ENCODE peak calls at places on chromosomes 11 and 22, in nine cellular contexts. C, I, N, Z, V, H, X, O and G are unnamed samples.

GRCh38 chr22:22042599-22043295 is 60.2 kb upstream of the TOP3B start:
- DNase-seq in C (no peak), I (no peak), X (no peak), N (no peak), O (no peak), Z (no peak), V (no peak), H (no peak), G (no peak)

GRCh38 chr11:43268786-43269185 is 43.0 kb upstream of the API5 start:
- DNase-seq in O (no peak), I (no peak), H (no peak), V (no peak), N (no peak), Z (no peak), C (no peak), X (no peak), G (no peak)

GRCh38 chr22:38202437-38203089 is 769 bp downstream of the MAFF start:
- DNase-seq in N (peak), C (peak), I (no peak), O (peak), X (peak), H (peak), Z (peak), V (peak), G (no peak)

GRCh38 chr11:69834251-69834650 is 15.0 kb upstream of the FGF3 start:
- DNase-seq in H (no peak), Z (no peak), O (no peak), N (no peak), I (no peak), X (no peak), V (no peak), C (no peak), G (no peak)

GRCh38 chr22:21816787-21817496 is 50.5 kb downstream of the MAPK1 start:
- DNase-seq in O (peak), H (no peak), C (no peak), N (peak), V (peak), Z (no peak), I (peak), X (no peak), G (peak)

GRCh38 chr11:7667460-7667859 is 5.8 kb downstream of the CYB5R2 start:
- DNase-seq in N (no peak), C (no peak), O (no peak), H (no peak), V (no peak), I (no peak), Z (no peak), X (no peak), G (no peak)

GRCh38 chr11:128421577-128421976 is 165.8 kb downstream of the ETS1 start:
- DNase-seq in V (peak), Z (no peak), I (no peak), N (peak), O (no peak), X (no peak), C (no peak), H (no peak), G (no peak)

GRCh38 chr11:117687776-117688175 is 109.2 kb downstream of the DSCAML1 start:
- DNase-seq in V (no peak), X (no peak), N (no peak), O (no peak), H (no peak), Z (no peak), I (no peak), C (no peak), G (no peak)

GRCh38 chr11:20464566-20464965 is 77.0 kb downstream of the PRMT3 start:
- DNase-seq in N (no peak), Z (no peak), V (no peak), I (no peak), C (no peak), O (no peak), X (no peak), H (no peak), G (no peak)

GRCh38 chr22:50461979-50462540 is 12.8 kb downstream of the SBF1 start:
- DNase-seq in Z (no peak), N (no peak), O (no peak), I (no peak), C (no peak), H (no peak), X (no peak), V (no peak), G (no peak)

GRCh38 chr22:39661842-39662676 is 91.5 kb downstream of the CACNA1I start:
- DNase-seq in N (no peak), O (peak), V (no peak), Z (no peak), I (no peak), H (no peak), X (no peak), C (peak), G (no peak)

GRCh38 chr11:7050191-7050590 is 29.9 kb downstream of the NLRP14 start:
- DNase-seq in I (no peak), O (no peak), Z (no peak), H (no peak), X (no peak), C (no peak), V (no peak), N (no peak), G (no peak)

GRCh38 chr11:61148016-61148640 is 13.1 kb downstream of the VPS37C start:
- DNase-seq in H (peak), C (no peak), N (no peak), Z (no peak), V (peak), X (no peak), O (no peak), I (no peak), G (no peak)

GRCh38 chr11:20162340-20162739 is 2.1 kb upstream of the DBX1 start:
- DNase-seq in I (no peak), N (no peak), H (no peak), C (no peak), Z (no peak), X (no peak), V (no peak), O (no peak), G (no peak)

GRCh38 chr11:112558691-112559090 is 298.0 kb upstream of the PLET1 start:
- DNase-seq in X (no peak), Z (no peak), C (no peak), O (no peak), N (peak), V (peak), H (no peak), I (no peak), G (no peak)

GRCh38 chr11:132402056-132402684 is 1031.8 kb downstream of the NTM start:
- DNase-seq in O (no peak), H (no peak), C (peak), Z (no peak), I (no peak), N (peak), X (no peak), V (peak), G (no peak)

GRCh38 chr11:73478737-73479347 is 102.6 kb downstream of the RELT start:
- DNase-seq in H (no peak), Z (no peak), I (no peak), O (no peak), N (peak), C (no peak), X (no peak), V (peak), G (no peak)

GRCh38 chr11:75557649-75558494 is 4.2 kb upstream of the SERPINH1 start:
- DNase-seq in Z (no peak), X (peak), N (peak), C (peak), O (no peak), I (peak), V (peak), H (peak), G (no peak)

GRCh38 chr22:34045311-34045710 is 125.0 kb upstream of the LARGE1 start:
- DNase-seq in H (no peak), X (no peak), I (no peak), C (no peak), Z (no peak), N (no peak), V (no peak), O (no peak), G (no peak)

GRCh38 chr11:1336836-1337646 is 27.6 kb upstream of the TOLLIP start:
- DNase-seq in C (peak), Z (no peak), I (no peak), X (no peak), N (no peak), V (no peak), O (peak), H (peak), G (no peak)
- H3K4me3 ChIP-seq in C (no peak), Z (peak), I (no peak), X (peak), N (no peak), V (peak), O (peak), H (peak), G (no peak)

DNA sequence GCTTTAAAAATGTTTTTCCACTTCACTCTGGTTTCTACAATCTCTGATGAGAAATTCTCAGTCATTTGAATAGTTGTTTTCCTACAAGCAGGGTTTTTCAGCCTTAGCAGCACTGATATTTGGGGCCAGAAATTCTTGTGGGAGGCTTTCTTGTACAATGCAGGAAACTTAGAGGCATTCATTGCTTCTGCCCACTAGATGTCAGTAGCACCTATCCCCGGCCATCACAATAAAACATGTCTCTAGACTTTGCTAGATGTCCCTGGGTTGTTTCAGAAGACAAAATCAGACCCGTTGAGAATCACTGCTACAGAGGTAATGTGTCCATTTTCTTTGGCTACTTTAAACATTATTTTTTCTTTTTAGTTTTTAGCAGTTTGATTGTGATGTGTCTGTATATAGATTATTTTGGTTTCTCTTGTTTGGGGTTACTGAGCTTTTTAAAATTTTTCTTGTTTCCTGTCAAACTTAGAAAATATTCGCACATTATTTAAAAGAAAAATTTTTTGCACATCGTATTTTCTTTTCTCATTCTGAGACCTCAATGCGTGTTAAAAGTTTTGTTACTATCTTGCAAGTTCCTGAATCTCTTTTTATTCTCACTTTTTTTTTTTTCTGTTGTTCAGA is 60.8 kb upstream of the CCDC179 start:
- DNase-seq in Z (no peak), X (no peak), V (peak), I (peak), C (peak), N (peak), O (peak), H (no peak), G (peak)
- TF ChIP-seq CTCF in Z (no peak), X (peak), V (peak), I (peak), C (peak), N (peak), O (peak), H (peak), G (peak)

GRCh38 chr11:24406980-24407379 is 89.9 kb upstream of the LUZP2 start:
- DNase-seq in C (no peak), I (no peak), Z (no peak), X (no peak), O (no peak), V (no peak), N (no peak), H (peak), G (no peak)
- H3K4me3 ChIP-seq in C (no peak), I (no peak), Z (no peak), X (no peak), O (no peak), V (no peak), N (no peak), H (no peak), G (no peak)

GRCh38 chr11:77410076-77410827 is 63.6 kb downstream of the PAK1 start:
- DNase-seq in H (no peak), C (peak), X (no peak), I (no peak), O (no peak), Z (no peak), V (no peak), N (no peak), G (no peak)

GRCh38 chr11:77413850-77414249 is 60.0 kb downstream of the PAK1 start:
- DNase-seq in N (no peak), X (no peak), V (no peak), C (no peak), O (no peak), H (no peak), Z (no peak), I (no peak), G (no peak)

GRCh38 chr11:77411238-77411637 is 62.7 kb downstream of the PAK1 start:
- DNase-seq in Z (peak), C (peak), V (peak), X (no peak), N (peak), I (no peak), H (peak), O (peak), G (no peak)

GRCh38 chr11:77412814-77413213 is 61.1 kb downstream of the PAK1 start:
- DNase-seq in H (no peak), Z (no peak), O (no peak), N (no peak), I (no peak), C (no peak), X (no peak), V (no peak), G (no peak)

GRCh38 chr11:77411717-77412441 is 62.0 kb downstream of the PAK1 start:
- DNase-seq in O (peak), H (peak), N (peak), V (peak), I (peak), Z (peak), X (peak), C (peak), G (no peak)
- TF ChIP-seq CTCF in O (no peak), H (peak), N (peak), V (no peak), I (no peak), Z (no peak), X (no peak), C (peak), G (no peak)

GRCh38 chr11:124670732-124671131 is 2.8 kb downstream of the SIAE start:
- DNase-seq in N (peak), H (no peak), C (no peak), I (no peak), X (no peak), V (peak), Z (no peak), O (no peak), G (no peak)

GRCh38 chr11:124673333-124674167 is at the start of the genes SIAE and SPA17:
- DNase-seq in X (peak), V (peak), N (peak), H (peak), Z (peak), I (peak), O (peak), C (peak), G (peak)

GRCh38 chr11:124674168-124674517 is 439 bp downstream of the SPA17 start:
- DNase-seq in X (no peak), V (no peak), H (no peak), N (no peak), O (peak), Z (no peak), C (no peak), I (no peak), G (no peak)

GRCh38 chr11:124674571-124674970 is 867 bp downstream of the SPA17 start:
- DNase-seq in C (no peak), I (no peak), H (no peak), Z (no peak), V (no peak), N (no peak), O (no peak), X (no peak), G (no peak)

DNA sequence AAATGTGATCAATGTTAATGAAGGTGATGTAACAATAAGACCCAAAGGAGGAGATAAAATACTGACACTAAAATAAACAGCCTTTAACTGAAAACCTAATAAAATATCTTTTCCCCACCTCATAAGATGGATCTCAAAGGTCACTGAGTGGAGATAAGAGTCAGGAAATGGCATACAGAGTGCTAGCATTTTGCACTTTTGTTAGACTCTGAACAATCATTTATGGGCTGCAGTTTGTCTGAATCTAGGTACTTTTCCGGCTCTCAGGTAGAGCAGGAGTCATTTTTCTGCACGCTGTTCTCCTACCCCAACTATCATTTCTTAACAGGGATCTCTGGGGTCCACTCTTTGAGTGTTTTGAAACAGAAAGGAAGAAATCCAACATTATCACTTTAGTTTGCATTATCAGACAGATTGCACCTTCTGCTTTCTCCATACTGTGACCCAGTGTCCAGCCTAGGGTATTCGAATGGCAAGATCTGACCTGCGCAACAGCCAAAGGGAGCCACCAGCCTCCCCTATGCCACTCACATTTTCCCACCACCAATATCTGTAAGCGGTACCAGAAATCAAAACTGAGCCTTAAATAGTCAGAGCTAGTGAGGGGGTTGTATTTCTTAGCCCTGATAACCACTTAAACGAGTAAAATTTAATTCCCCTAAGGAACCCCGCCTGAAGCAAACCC is 866 bp downstream of the SIAE start:
- DNase-seq in C (no peak), Z (no peak), N (no peak), I (no peak), X (no peak), V (no peak), H (no peak), O (peak), G (no peak)
- H3K4me3 ChIP-seq in C (peak), Z (peak), N (peak), I (peak), X (peak), V (peak), H (peak), O (peak), G (peak)

GRCh38 chr11:12377824-12378593 is 638 bp downstream of the PARVA start:
- DNase-seq in X (peak), V (peak), N (peak), C (peak), I (peak), H (peak), Z (peak), O (peak), G (peak)
- TF ChIP-seq CTCF in X (peak), V (peak), N (peak), C (peak), I (no peak), H (no peak), Z (peak), O (no peak), G (peak)

GRCh38 chr11:15111215-15111614 is 3.5 kb upstream of the INSC start:
- DNase-seq in O (no peak), V (no peak), N (no peak), C (no peak), I (no peak), Z (no peak), X (no peak), H (no peak), G (no peak)

GRCh38 chr11:15117751-15118150 is 3.0 kb downstream of the INSC start:
- DNase-seq in H (no peak), C (no peak), N (no peak), I (no peak), Z (no peak), O (no peak), X (no peak), V (no peak), G (no peak)

GRCh38 chr11:15115686-15116085 is 963 bp downstream of the INSC start:
- DNase-seq in Z (no peak), I (no peak), H (no peak), X (no peak), O (no peak), N (no peak), C (no peak), V (no peak), G (no peak)

GRCh38 chr11:15113381-15113780 is 1.3 kb upstream of the INSC start:
- DNase-seq in N (no peak), V (no peak), C (peak), Z (no peak), H (no peak), X (no peak), O (no peak), I (no peak), G (no peak)

DNA sequence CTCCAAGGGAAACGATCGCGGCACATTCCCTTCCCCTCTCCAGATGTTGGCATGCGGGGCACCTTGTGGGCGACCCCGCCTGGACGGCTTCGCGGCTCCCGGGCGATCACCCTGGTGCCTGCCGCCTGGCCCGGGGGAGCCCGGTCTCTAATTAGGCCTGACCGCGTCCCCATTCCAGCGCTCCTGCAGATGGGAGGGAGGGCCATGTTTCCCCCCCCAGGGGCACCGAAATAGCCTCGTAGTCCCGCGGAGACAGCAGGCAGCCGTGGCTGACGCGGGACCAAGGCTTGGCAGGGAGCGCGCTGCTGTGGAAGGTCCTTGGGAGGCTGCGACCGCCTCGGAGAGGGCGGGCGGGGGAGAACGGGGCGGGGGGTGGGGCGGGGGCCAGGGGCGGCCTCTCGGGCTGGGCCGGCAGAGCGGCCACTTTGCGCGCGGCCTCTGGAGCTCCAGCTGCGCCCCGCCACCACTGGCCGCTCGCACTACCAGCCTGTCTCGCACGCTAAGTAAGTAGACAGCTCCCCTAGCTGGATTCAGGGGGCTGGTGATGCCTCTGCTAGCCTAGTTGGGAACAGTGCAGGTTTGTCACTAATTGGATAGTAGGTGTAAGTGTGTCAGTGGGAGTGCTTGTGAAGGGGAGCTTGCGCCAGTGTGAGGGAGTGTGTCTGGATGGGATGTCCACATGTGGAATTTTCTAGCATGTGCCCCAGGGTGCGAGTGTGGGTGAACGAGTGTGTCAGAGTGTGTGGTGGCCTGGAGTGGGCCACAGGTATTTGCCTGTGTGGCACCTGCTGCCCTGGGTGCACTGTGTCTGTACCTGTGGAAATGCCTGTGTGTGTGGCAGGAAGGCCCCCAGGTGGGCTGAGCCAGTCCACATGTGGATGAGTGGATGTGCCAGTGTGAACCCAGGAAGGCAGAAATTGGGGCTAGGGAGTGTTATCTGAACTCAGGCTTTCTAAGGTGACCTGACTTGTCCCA is at the start of gene INSC:
- DNase-seq in N (peak), X (no peak), V (peak), H (no peak), Z (no peak), O (no peak), C (peak), I (no peak), G (no peak)
- H3K4me3 ChIP-seq in N (peak), X (peak), V (peak), H (peak), Z (peak), O (peak), C (no peak), I (peak), G (peak)

GRCh38 chr11:9574556-9574805 is 1.0 kb downstream of the WEE1 start:
- DNase-seq in Z (no peak), X (no peak), O (no peak), H (peak), I (no peak), N (peak), C (peak), V (peak), G (no peak)
- TF ChIP-seq CTCF in Z (no peak), X (no peak), O (no peak), H (no peak), I (no peak), N (no peak), C (no peak), V (no peak), G (no peak)

DNA sequence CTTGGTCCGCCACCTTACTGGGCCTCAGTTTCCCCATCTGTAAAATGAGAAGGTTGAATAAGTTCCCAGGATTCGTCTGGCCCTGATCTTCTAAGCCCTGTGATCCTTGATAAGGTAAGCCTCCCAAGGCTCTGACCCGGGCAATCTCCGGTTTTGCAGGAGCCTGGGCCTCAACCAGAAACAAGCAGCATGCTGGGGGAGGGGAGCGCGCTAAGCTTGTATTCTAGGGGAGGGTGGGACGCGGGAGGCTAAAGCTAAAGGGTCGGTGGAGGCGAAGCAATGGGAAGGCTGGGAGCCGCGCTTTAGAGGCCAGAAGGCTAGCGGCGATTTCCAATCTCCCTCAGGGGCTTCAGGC is 801 bp downstream of the PTPN5 start:
- DNase-seq in Z (no peak), V (no peak), N (no peak), I (no peak), C (no peak), H (no peak), X (peak), O (no peak), G (no peak)
- H3K4me3 ChIP-seq in Z (peak), V (peak), N (no peak), I (no peak), C (no peak), H (peak), X (peak), O (no peak), G (no peak)